ENCODE peak calls at places on chromosomes 11 and 22, in ten cellular contexts. X is right atrium auricular region; T is fibroblast of mammary gland; P is tibial artery; M is A549; I is PC-9; U is CD8-positive, alpha-beta T cell; S is K562; D is GM23338; V is cardiac muscle cell. H is an unnamed sample.

GRCh38 chr22:38177926-38178604 is 3.6 kb downstream of the PLA2G6 start:
- DNase-seq in X (peak), T (peak), P (peak), M (peak), I (peak), U (no peak), S (peak), D (peak), V (no peak), H (peak)

GRCh38 chr22:38418589-38418988 is 36.4 kb downstream of the KCNJ4 start:
- DNase-seq in X (no peak), T (no peak), P (no peak), M (no peak), I (no peak), U (no peak), S (no peak), D (no peak), V (no peak), H (no peak)

GRCh38 chr11:27968461-27968860 is 139.5 kb downstream of the KIF18A start:
- DNase-seq in X (no peak), T (no peak), P (no peak), M (no peak), I (no peak), U (no peak), S (no peak), D (no peak), V (no peak), H (no peak)

GRCh38 chr11:101401245-101401644 is 182.6 kb downstream of the TRPC6 start:
- DNase-seq in X (no peak), T (peak), P (no peak), M (no peak), I (no peak), U (no peak), S (no peak), D (no peak), V (no peak), H (no peak)

GRCh38 chr11:17550455-17551346 is 3.6 kb downstream of the OTOG start:
- DNase-seq in X (no peak), T (peak), P (no peak), M (no peak), I (no peak), U (no peak), S (no peak), D (no peak), V (no peak), H (no peak)

GRCh38 chr11:132126973-132127900 is 756.8 kb downstream of the NTM start:
- DNase-seq in X (peak), T (peak), P (no peak), M (no peak), I (no peak), U (no peak), S (no peak), D (peak), V (peak), H (peak)

GRCh38 chr22:29155966-29156365 is 49.7 kb upstream of the EMID1 start:
- DNase-seq in X (no peak), T (no peak), P (peak), M (no peak), I (no peak), U (no peak), S (no peak), D (no peak), V (no peak), H (no peak)

GRCh38 chr11:66288138-66288865 is 641 bp downstream of the YIF1A start:
- DNase-seq in X (no peak), T (no peak), P (no peak), M (no peak), I (peak), U (no peak), S (no peak), D (peak), V (no peak), H (no peak)

GRCh38 chr11:70067591-70068341 is 10.4 kb upstream of the ANO1 start:
- DNase-seq in X (peak), T (no peak), P (no peak), M (no peak), I (peak), U (no peak), S (no peak), D (peak), V (peak), H (no peak)

GRCh38 chr11:64318694-64319420 is 936 bp downstream of the PRDX5 start:
- DNase-seq in X (no peak), T (no peak), P (no peak), M (no peak), I (no peak), U (no peak), S (peak), D (peak), V (no peak), H (no peak)

GRCh38 chr11:2587132-2587930 is 112.5 kb downstream of the KCNQ1OT1 start:
- DNase-seq in X (peak), T (no peak), P (peak), M (no peak), I (no peak), U (peak), S (no peak), D (no peak), V (no peak), H (no peak)

GRCh38 chr22:41909290-41910049 is 5.4 kb downstream of the SHISA8 start:
- DNase-seq in X (no peak), T (no peak), P (no peak), M (no peak), I (no peak), U (no peak), S (no peak), D (peak), V (no peak), H (no peak)

GRCh38 chr22:45529966-45530575 is 27.4 kb downstream of the FBLN1 start:
- DNase-seq in X (no peak), T (peak), P (no peak), M (no peak), I (no peak), U (no peak), S (no peak), D (no peak), V (no peak), H (peak)

GRCh38 chr22:41147722-41148121 is 55.3 kb downstream of the EP300 start:
- DNase-seq in X (no peak), T (no peak), P (no peak), M (no peak), I (no peak), U (no peak), S (no peak), D (no peak), V (no peak), H (no peak)

GRCh38 chr11:110133182-110133581 is 40.0 kb downstream of the ZC3H12C start:
- DNase-seq in X (no peak), T (no peak), P (no peak), M (no peak), I (no peak), U (no peak), S (no peak), D (no peak), V (no peak), H (no peak)

GRCh38 chr11:15035283-15035682 is 38.1 kb upstream of the CALCB start:
- DNase-seq in X (no peak), T (no peak), P (no peak), M (no peak), I (no peak), U (no peak), S (peak), D (peak), V (no peak), H (no peak)

GRCh38 chr11:68804786-68805185 is 36.9 kb downstream of the CPT1A start:
- DNase-seq in X (no peak), T (no peak), P (no peak), M (no peak), I (no peak), U (no peak), S (no peak), D (peak), V (no peak), H (no peak)
- TF ChIP-seq CTCF in X (no peak), T (no peak), P (no peak), M (no peak), I (no peak), U (no peak), S (peak), D (no peak), V (no peak), H (no peak)

GRCh38 chr11:102833731-102834130 is 9.7 kb downstream of the MMP3 start:
- DNase-seq in X (no peak), T (no peak), P (no peak), M (no peak), I (no peak), U (no peak), S (no peak), D (no peak), V (no peak), H (no peak)
- H3K4me3 ChIP-seq in X (no peak), T (no peak), P (no peak), M (no peak), I (no peak), U (no peak), S (no peak), D (no peak), V (no peak), H (no peak)

DNA sequence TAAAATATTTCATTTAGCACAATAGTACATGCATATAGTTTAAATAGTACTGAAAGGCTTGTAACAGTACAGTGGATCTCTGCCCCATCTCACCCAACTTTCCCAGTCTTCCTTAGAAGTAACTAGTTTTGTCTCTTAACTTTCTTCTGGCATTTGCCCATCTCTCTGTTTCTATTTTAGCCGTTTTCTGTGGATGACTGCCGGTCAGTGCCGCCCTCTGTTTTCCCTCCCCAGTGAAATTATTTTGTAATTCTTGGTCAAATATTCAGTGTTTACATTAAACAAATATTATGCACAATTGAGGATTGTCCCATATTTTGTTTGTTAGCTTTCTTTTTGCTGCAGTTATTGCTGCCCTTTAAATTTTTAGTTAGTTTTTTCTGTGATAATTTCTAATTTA is 8.3 kb downstream of the PDHX start:
- DNase-seq in X (no peak), T (no peak), P (no peak), M (no peak), I (no peak), U (no peak), S (no peak), D (no peak), V (no peak), H (no peak)
- TF ChIP-seq CTCF in X (no peak), T (no peak), P (no peak), M (no peak), I (no peak), U (no peak), S (no peak), D (no peak), V (no peak), H (no peak)

DNA sequence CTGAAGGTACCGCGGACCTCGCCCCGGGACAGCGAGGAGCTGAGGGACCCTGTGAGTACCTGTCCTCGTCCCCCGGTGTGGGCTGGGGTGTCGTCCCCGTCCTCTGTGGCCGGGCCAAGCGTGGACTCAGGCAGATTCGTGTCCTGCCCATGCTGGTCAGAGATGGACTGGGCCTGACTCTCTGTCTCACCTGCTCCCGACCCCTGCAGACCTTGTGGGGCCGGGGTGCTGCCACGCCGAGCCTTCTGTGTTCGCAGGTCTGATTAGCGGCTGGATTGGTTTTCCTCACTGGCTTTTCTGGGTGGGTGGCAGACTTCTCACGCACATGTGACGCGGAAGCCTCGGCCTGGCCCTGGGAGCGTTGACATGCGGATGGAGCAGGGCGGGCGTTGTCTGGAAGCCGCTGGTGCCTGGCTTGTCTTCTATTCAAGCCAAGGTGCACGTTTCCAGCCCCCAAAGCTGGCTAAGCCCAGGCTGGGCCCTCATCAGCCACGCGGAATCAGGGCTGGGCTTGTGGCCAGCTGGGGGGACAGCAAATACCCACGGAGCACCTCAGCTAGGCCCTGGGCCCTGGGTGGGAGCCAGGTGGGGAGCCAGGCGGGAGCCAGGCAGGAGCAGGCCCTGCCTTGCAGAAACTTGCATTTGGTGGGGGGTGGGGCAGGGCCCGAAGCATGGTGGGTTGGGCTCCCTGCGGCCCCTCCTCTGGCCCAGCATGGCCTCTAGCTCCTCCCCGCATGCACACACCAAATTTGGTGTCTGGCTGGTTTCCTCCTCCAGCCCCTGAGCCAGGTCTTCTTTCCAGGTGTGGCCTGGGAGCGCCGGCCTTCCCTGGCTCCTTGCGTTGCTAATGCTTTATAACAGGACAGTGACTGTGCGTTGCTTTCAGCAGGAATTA is 7.0 kb downstream of the GRAMD4 start:
- DNase-seq in X (no peak), T (no peak), P (peak), M (no peak), I (no peak), U (no peak), S (peak), D (peak), V (no peak), H (no peak)
- H3K4me3 ChIP-seq in X (no peak), T (no peak), P (no peak), M (no peak), I (no peak), U (no peak), S (no peak), D (no peak), V (no peak), H (no peak)

GRCh38 chr11:59199546-59200420 is 12.9 kb downstream of the MPEG1 start:
- DNase-seq in X (no peak), T (no peak), P (no peak), M (no peak), I (no peak), U (no peak), S (no peak), D (no peak), V (no peak), H (no peak)

GRCh38 chr11:59197990-59198389 is 14.7 kb downstream of the MPEG1 start:
- DNase-seq in X (peak), T (no peak), P (peak), M (no peak), I (no peak), U (no peak), S (no peak), D (no peak), V (peak), H (peak)

GRCh38 chr11:59204736-59205135 is 8.0 kb downstream of the MPEG1 start:
- DNase-seq in X (no peak), T (no peak), P (no peak), M (no peak), I (no peak), U (no peak), S (no peak), D (no peak), V (no peak), H (no peak)

GRCh38 chr11:59200421-59200746 is 12.3 kb downstream of the MPEG1 start:
- DNase-seq in X (no peak), T (no peak), P (no peak), M (no peak), I (no peak), U (no peak), S (no peak), D (no peak), V (no peak), H (no peak)

DNA sequence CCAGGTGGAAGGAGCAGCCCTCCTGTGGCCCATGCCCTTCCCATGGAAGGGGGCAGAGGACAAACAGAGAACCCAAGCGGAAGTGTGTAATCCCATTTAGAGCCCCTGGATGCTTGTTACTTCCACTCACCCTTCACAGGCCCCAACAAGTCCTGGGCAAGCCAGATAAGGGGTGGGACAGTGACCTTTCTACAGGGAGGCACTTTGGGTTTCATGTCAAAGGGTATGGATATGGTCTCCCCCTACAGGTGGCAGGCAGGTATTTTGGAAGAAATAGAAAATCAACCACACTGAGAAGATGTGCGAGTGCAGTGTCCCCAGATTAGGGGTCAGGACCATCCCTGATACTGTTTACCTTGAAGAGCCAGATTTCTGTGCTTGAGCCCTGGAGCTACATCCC is 11.4 kb downstream of the MPEG1 start:
- DNase-seq in X (no peak), T (no peak), P (no peak), M (no peak), I (no peak), U (no peak), S (peak), D (peak), V (no peak), H (no peak)
- TF ChIP-seq CTCF in X (no peak), T (peak), P (no peak), M (peak), I (peak), U (no peak), S (peak), D (peak), V (peak), H (no peak)

DNA sequence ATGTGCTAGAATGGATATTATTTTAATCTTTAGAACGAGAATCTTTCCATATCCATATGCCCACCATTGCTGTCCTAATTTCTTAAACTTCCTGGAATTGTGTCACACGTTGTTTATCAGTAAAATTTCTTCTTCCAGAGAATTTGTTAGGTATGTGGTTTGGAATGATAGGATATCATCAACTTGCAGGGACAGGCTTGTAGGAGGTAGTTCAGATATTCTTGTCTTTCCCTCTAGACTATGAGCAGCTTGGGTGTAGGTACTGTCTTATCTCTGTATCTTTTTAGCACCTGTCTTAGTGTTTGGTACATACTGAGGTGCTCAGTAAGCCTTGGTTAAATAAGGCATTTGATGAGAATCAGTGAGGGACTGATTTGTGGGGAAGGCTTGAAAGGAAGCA is 3.4 kb downstream of the CTNND1 start:
- DNase-seq in X (no peak), T (no peak), P (no peak), M (no peak), I (no peak), U (no peak), S (peak), D (no peak), V (no peak), H (no peak)
- H3K4me3 ChIP-seq in X (peak), T (no peak), P (peak), M (no peak), I (peak), U (no peak), S (peak), D (peak), V (peak), H (peak)

GRCh38 chr11:26027887-26028286 is 304.0 kb upstream of the ANO3 start:
- DNase-seq in X (no peak), T (no peak), P (no peak), M (no peak), I (no peak), U (no peak), S (no peak), D (no peak), V (no peak), H (no peak)
- TF ChIP-seq CTCF in X (no peak), T (no peak), P (no peak), M (no peak), I (no peak), U (no peak), S (no peak), D (peak), V (no peak), H (no peak)

GRCh38 chr22:50471197-50471847 is 3.5 kb downstream of the SBF1 start:
- DNase-seq in X (no peak), T (no peak), P (no peak), M (no peak), I (no peak), U (no peak), S (no peak), D (no peak), V (no peak), H (no peak)
- H3K4me3 ChIP-seq in X (no peak), T (no peak), P (no peak), M (no peak), I (no peak), U (peak), S (no peak), D (no peak), V (no peak), H (no peak)

GRCh38 chr22:21850660-21851059 is 16.8 kb downstream of the MAPK1 start:
- DNase-seq in X (no peak), T (no peak), P (no peak), M (no peak), I (no peak), U (no peak), S (no peak), D (no peak), V (no peak), H (no peak)
- TF ChIP-seq CTCF in X (no peak), T (no peak), P (no peak), M (no peak), I (no peak), U (no peak), S (no peak), D (no peak), V (no peak), H (no peak)

H was measured in fibroblast of the aortic adventitia.